ENCODE peak calls at places on chromosomes 5 and 9, in nine cellular contexts. R is upper lobe of right lung, C is cardiac muscle cell, T is fibroblast of pulmonary artery, V is IMR-90, J is AG09309, W is coronary artery, P is fibroblast of lung, D is psoas muscle. Z is an unnamed sample.

GRCh38 chr5:78698218-78698751 is 49.7 kb upstream of the LHFPL2 start:
- DNase-seq in R (no peak), C (peak), T (peak), V (peak), J (no peak), W (no peak), P (peak), D (peak), Z (no peak)

GRCh38 chr9:137454506-137455360 is 4.4 kb downstream of the NSMF start:
- DNase-seq in R (peak), C (no peak), T (no peak), V (no peak), J (no peak), W (no peak), P (peak), D (peak), Z (no peak)

GRCh38 chr5:115179068-115179958 is 9.6 kb upstream of the TRIM36 start:
- DNase-seq in R (no peak), C (no peak), T (no peak), V (no peak), J (no peak), W (no peak), P (no peak), D (peak), Z (peak)

GRCh38 chr5:66958126-66958983 is 238.2 kb downstream of the CD180 start:
- DNase-seq in R (no peak), C (peak), T (peak), V (peak), J (peak), W (no peak), P (peak), D (no peak), Z (no peak)

GRCh38 chr5:128736567-128736966 is 198.5 kb upstream of the FBN2 start:
- DNase-seq in R (no peak), C (peak), T (peak), V (peak), J (no peak), W (no peak), P (peak), D (no peak), Z (no peak)

GRCh38 chr9:2116073-2116472 is 100.9 kb downstream of the SMARCA2 start:
- DNase-seq in R (no peak), C (peak), T (peak), V (no peak), J (no peak), W (no peak), P (peak), D (no peak), Z (peak)

GRCh38 chr5:174667526-174667925 is 56.9 kb upstream of the MSX2 start:
- DNase-seq in R (no peak), C (no peak), T (no peak), V (no peak), J (no peak), W (no peak), P (no peak), D (no peak), Z (no peak)

GRCh38 chr9:68530618-68531017 is 10.1 kb downstream of the TMEM252 start:
- DNase-seq in R (peak), C (peak), T (peak), V (peak), J (no peak), W (peak), P (peak), D (peak), Z (no peak)

GRCh38 chr9:82532504-82532903 is 530.4 kb downstream of the RASEF start:
- DNase-seq in R (no peak), C (peak), T (peak), V (peak), J (no peak), W (no peak), P (peak), D (no peak), Z (no peak)

GRCh38 chr5:118919016-118919415 is 69.3 kb downstream of the DTWD2 start:
- DNase-seq in R (no peak), C (no peak), T (no peak), V (peak), J (no peak), W (no peak), P (peak), D (no peak), Z (no peak)

GRCh38 chr5:83595217-83595616 is 123.7 kb downstream of the VCAN start:
- DNase-seq in R (no peak), C (no peak), T (no peak), V (no peak), J (no peak), W (no peak), P (no peak), D (no peak), Z (no peak)

GRCh38 chr9:69143291-69143690 is 30.8 kb upstream of the TJP2 start:
- DNase-seq in R (no peak), C (peak), T (peak), V (no peak), J (no peak), W (no peak), P (no peak), D (no peak), Z (no peak)

GRCh38 chr5:163915481-163915961 is 410.1 kb downstream of the MAT2B start:
- DNase-seq in R (peak), C (peak), T (peak), V (peak), J (no peak), W (no peak), P (peak), D (no peak), Z (peak)

GRCh38 chr9:27865031-27865438 is 291.8 kb upstream of the C9orf72 start:
- DNase-seq in R (no peak), C (peak), T (peak), V (no peak), J (no peak), W (no peak), P (peak), D (no peak), Z (no peak)

GRCh38 chr5:148924817-148925216 is 98.4 kb downstream of the ADRB2 start:
- DNase-seq in R (no peak), C (no peak), T (peak), V (no peak), J (no peak), W (no peak), P (no peak), D (no peak), Z (no peak)

GRCh38 chr9:20604561-20604960 is 17.7 kb downstream of the MLLT3 start:
- DNase-seq in R (no peak), C (peak), T (peak), V (peak), J (no peak), W (no peak), P (peak), D (no peak), Z (peak)

GRCh38 chr5:73826761-73827450 is 200.9 kb downstream of the ARHGEF28 start:
- DNase-seq in R (no peak), C (peak), T (peak), V (peak), J (peak), W (no peak), P (peak), D (no peak), Z (no peak)

GRCh38 chr5:1958211-1959010 is 75.7 kb upstream of the IRX4 start:
- DNase-seq in R (no peak), C (no peak), T (no peak), V (no peak), J (no peak), W (peak), P (no peak), D (no peak), Z (no peak)

GRCh38 chr9:129857207-129857606 is 21.9 kb downstream of the USP20 start:
- DNase-seq in R (no peak), C (no peak), T (no peak), V (no peak), J (no peak), W (no peak), P (no peak), D (peak), Z (no peak)

GRCh38 chr5:64074533-64074932 is 91.1 kb upstream of the RNF180 start:
- DNase-seq in R (no peak), C (peak), T (peak), V (peak), J (peak), W (no peak), P (peak), D (no peak), Z (peak)

GRCh38 chr9:33101104-33101951 is 24.9 kb upstream of the SMU1 start:
- DNase-seq in R (no peak), C (peak), T (peak), V (peak), J (peak), W (no peak), P (peak), D (peak), Z (no peak)

GRCh38 chr9:33099754-33100153 is 23.3 kb upstream of the SMU1 start:
- DNase-seq in R (no peak), C (no peak), T (no peak), V (no peak), J (no peak), W (no peak), P (no peak), D (no peak), Z (no peak)

GRCh38 chr9:33092634-33093033 is 16.2 kb upstream of the SMU1 start:
- DNase-seq in R (no peak), C (no peak), T (no peak), V (no peak), J (no peak), W (no peak), P (no peak), D (no peak), Z (no peak)

GRCh38 chr9:33102551-33103210 is 26.2 kb upstream of the SMU1 start:
- DNase-seq in R (no peak), C (no peak), T (no peak), V (no peak), J (no peak), W (no peak), P (no peak), D (no peak), Z (no peak)

GRCh38 chr9:33097192-33097591 is 20.7 kb upstream of the SMU1 start:
- DNase-seq in R (no peak), C (no peak), T (no peak), V (no peak), J (no peak), W (no peak), P (no peak), D (no peak), Z (no peak)
- H3K4me3 ChIP-seq in R (no peak), C (no peak), T (no peak), V (no peak), J (no peak), W (no peak), P (no peak), D (no peak), Z (no peak)

GRCh38 chr5:72402959-72403628 is 82.9 kb downstream of the PTCD2 start:
- DNase-seq in R (no peak), C (no peak), T (no peak), V (no peak), J (no peak), W (no peak), P (peak), D (no peak), Z (no peak)
- TF ChIP-seq CTCF in R (peak), C (peak), T (peak), V (peak), J (peak), W (no peak), P (peak), D (peak), Z (no peak)

GRCh38 chr5:51018423-51018822 is 352.0 kb downstream of the PARP8 start:
- DNase-seq in R (no peak), C (no peak), T (no peak), V (no peak), J (no peak), W (no peak), P (no peak), D (no peak), Z (no peak)

DNA sequence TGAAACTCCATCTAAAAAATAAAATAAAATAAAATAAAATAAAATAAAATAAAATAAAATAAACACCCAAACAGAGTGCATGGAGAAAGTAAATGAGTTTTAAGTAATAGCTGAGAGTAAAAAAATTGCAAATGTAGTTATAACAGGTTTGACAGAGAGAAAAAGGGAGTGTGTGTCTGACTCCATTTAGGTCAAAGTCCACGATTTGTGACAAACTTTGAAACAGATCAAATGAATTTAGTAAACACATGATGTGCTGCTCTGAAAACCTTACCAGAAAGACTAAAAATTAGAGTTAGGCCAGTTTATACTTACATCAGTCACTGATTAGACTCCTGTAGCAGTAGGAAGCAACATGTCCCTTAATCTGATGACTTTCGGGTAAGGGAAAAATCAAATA is 346.6 kb downstream of the PARP8 start:
- DNase-seq in R (no peak), C (no peak), T (no peak), V (no peak), J (no peak), W (no peak), P (no peak), D (no peak), Z (no peak)
- H3K4me3 ChIP-seq in R (no peak), C (no peak), T (no peak), V (no peak), J (no peak), W (no peak), P (no peak), D (no peak), Z (no peak)

DNA sequence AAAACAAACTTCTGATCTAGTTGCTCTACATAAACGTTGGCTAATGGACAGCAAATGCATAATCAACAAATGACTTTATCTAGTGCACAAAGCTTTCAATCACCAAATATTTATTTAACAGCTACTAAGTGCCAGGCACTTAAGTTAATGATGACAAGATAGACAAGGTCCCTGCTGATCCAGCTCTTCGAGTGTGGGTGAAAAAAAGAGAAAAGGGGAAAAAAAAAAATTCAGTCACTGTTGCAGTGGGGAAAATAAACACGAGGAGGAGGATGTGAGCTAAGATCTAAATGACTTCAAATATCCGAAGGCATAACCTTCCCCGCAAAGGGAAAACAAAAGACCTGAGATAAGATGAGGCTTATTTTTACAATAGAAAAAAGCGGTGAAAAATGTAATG is 9.6 kb downstream of the PSIP1 start:
- DNase-seq in R (no peak), C (no peak), T (peak), V (no peak), J (no peak), W (no peak), P (peak), D (no peak), Z (no peak)
- TF ChIP-seq CTCF in R (peak), C (no peak), T (no peak), V (peak), J (no peak), W (no peak), P (no peak), D (no peak), Z (no peak)

Z was measured in GM12865.